ENCODE peak calls at places on chromosomes 11 and 22, in four cellular contexts. V is mucosa of descending colon, O is colonic mucosa, C is upper lobe of right lung. G is an unnamed sample.
A peak's percentile ranks its signal among the peaks of the same experiment; 100 is the strongest.

GRCh38 chr22:48717076-48717810 is 1110.4 kb downstream of the BRD1 start:
- DNase-seq in V (no peak), O (no peak), C (peak; percentile 53), G (no peak)

GRCh38 chr11:71499546-71499945 is 27.5 kb upstream of the KRTAP5-7 start:
- DNase-seq in V (no peak), O (no peak), C (no peak), G (no peak)

GRCh38 chr22:24120029-24120428 is 61.3 kb upstream of the SUSD2 start:
- DNase-seq in V (no peak), O (no peak), C (no peak), G (no peak)

GRCh38 chr22:17343766-17344165 is 25.5 kb upstream of the CECR2 start:
- DNase-seq in V (no peak), O (no peak), C (no peak), G (no peak)

GRCh38 chr11:124865902-124866851 is 945 bp downstream of the ROBO3 start:
- DNase-seq in V (peak; percentile 62), O (peak; percentile 47), C (no peak), G (no peak)

GRCh38 chr22:36411589-36412258 is 24.0 kb upstream of the MYH9 start:
- DNase-seq in V (no peak), O (peak; percentile 70), C (no peak), G (no peak)

GRCh38 chr11:8097062-8097814 is 16.2 kb downstream of the TUB start:
- DNase-seq in V (no peak), O (no peak), C (no peak), G (no peak)

GRCh38 chr11:96708469-96708868 is 318.7 kb downstream of the JRKL start:
- DNase-seq in V (no peak), O (no peak), C (no peak), G (no peak)

GRCh38 chr11:82494988-82495432 is 238.7 kb downstream of the FAM181B start:
- DNase-seq in V (no peak), O (no peak), C (no peak), G (no peak)

GRCh38 chr11:58254936-58255335 is 13.1 kb downstream of the OR10W1 start:
- DNase-seq in V (no peak), O (no peak), C (no peak), G (no peak)

GRCh38 chr11:116334596-116334995 is 438.2 kb downstream of the BUD13 start:
- DNase-seq in V (no peak), O (no peak), C (no peak), G (no peak)

GRCh38 chr11:69313992-69314391 is 20.0 kb downstream of the MYEOV start:
- DNase-seq in V (no peak), O (no peak), C (no peak), G (no peak)

GRCh38 chr22:24097961-24098391 is 83.3 kb upstream of the SUSD2 start:
- DNase-seq in V (no peak), O (no peak), C (peak; percentile 38), G (no peak)

GRCh38 chr22:35630891-35631290 is 13.8 kb upstream of the MB start:
- DNase-seq in V (no peak), O (no peak), C (peak; percentile 34), G (no peak)

GRCh38 chr11:128367573-128367972 is 219.8 kb downstream of the ETS1 start:
- DNase-seq in V (no peak), O (no peak), C (no peak), G (no peak)

GRCh38 chr22:39240841-39241631 is 3.7 kb downstream of the PDGFB start:
- DNase-seq in V (peak; percentile 79), O (peak; percentile 81), C (no peak), G (peak; percentile 64)

GRCh38 chr11:110147965-110148709 is 54.9 kb downstream of the ZC3H12C start:
- DNase-seq in V (no peak), O (no peak), C (no peak), G (peak; percentile 12)

GRCh38 chr11:65425971-65426838 is 3.6 kb downstream of the NEAT1 start:
- DNase-seq in V (peak; percentile 11), O (no peak), C (no peak), G (peak; percentile 42)

GRCh38 chr11:93606721-93607120 is 54.8 kb upstream of the CEP295 start:
- DNase-seq in V (no peak), O (no peak), C (no peak), G (no peak)

GRCh38 chr22:49551446-49551845 is 276.2 kb downstream of the BRD1 start:
- DNase-seq in V (no peak), O (no peak), C (peak; percentile 59), G (no peak)

GRCh38 chr11:76750746-76751145 is 32.4 kb upstream of the TSKU start:
- DNase-seq in V (no peak), O (no peak), C (no peak), G (no peak)

GRCh38 chr11:76750067-76750466 is 33.1 kb upstream of the TSKU start:
- DNase-seq in V (no peak), O (no peak), C (no peak), G (no peak)

GRCh38 chr11:76747428-76747979 is 35.7 kb upstream of the TSKU start:
- DNase-seq in V (no peak), O (no peak), C (no peak), G (no peak)

GRCh38 chr11:76745561-76746207 is 37.5 kb upstream of the TSKU start:
- DNase-seq in V (peak; percentile 63), O (peak; percentile 86), C (no peak), G (no peak)

GRCh38 chr11:76748931-76749330 is 34.2 kb upstream of the TSKU start:
- DNase-seq in V (no peak), O (no peak), C (no peak), G (no peak)
- H3K4me1 ChIP-seq in V (peaks cover 20% of the 10 kb centered on the region), O (no peaks in the 10 kb centered on the region), C (peaks cover 33% of the 10 kb centered on the region), G (no peaks in the 10 kb centered on the region)

GRCh38 chr11:129996113-129996870 is 6.3 kb downstream of the PRDM10 start:
- DNase-seq in V (no peak), O (peak; percentile 21), C (no peak), G (no peak)
- H3K4me1 ChIP-seq in V (peaks cover 47% of the 10 kb centered on the region), O (peaks cover 7% of the 10 kb centered on the region), C (peaks cover 7% of the 10 kb centered on the region), G (peaks cover 25% of the 10 kb centered on the region)

GRCh38 chr11:119726585-119727522 is 2.1 kb downstream of the NECTIN1 start:
- DNase-seq in V (no peak), O (no peak), C (no peak), G (no peak)

GRCh38 chr11:119723952-119724325 is 5.1 kb downstream of the NECTIN1 start:
- DNase-seq in V (no peak), O (no peak), C (no peak), G (no peak)

GRCh38 chr11:119726150-119726553 is 2.8 kb downstream of the NECTIN1 start:
- DNase-seq in V (no peak), O (no peak), C (no peak), G (no peak)

GRCh38 chr11:119723243-119723951 is 5.6 kb downstream of the NECTIN1 start:
- DNase-seq in V (no peak), O (no peak), C (no peak), G (no peak)

DNA sequence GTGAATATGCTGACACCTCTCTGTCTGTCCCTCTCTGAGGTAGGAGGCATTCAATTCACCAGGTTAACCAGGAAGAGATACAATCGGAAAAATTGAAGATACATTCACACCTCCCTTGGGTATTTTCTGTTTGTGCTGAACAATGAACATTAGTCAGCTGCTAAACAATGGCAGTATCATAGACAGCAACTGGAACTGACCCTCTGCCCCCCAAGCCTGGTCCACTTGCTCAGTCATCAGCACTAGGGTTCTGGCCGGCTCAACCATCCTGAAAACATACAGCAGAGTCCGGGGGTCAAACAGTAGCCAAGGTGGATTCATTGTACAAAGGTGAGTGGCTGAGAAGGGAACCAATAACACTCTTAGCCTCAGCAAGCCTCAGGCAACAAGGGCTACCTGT is 4.0 kb downstream of the NECTIN1 start:
- DNase-seq in V (no peak), O (no peak), C (no peak), G (no peak)
- H3K4me1 ChIP-seq in V (peaks cover 37% of the 10 kb centered on the region), O (peaks cover 13% of the 10 kb centered on the region), C (peaks cover 23% of the 10 kb centered on the region), G (peaks cover 15% of the 10 kb centered on the region)

GRCh38 chr11:61828629-61829407 is 718 bp downstream of the FADS2 start:
- DNase-seq in V (no peak), O (peak; percentile 30), C (peak; percentile 72), G (no peak)
- H3K4me1 ChIP-seq in V (peaks cover 9% of the 10 kb centered on the region), O (no peaks in the 10 kb centered on the region), C (peaks cover 19% of the 10 kb centered on the region), G (no peaks in the 10 kb centered on the region)

DNA sequence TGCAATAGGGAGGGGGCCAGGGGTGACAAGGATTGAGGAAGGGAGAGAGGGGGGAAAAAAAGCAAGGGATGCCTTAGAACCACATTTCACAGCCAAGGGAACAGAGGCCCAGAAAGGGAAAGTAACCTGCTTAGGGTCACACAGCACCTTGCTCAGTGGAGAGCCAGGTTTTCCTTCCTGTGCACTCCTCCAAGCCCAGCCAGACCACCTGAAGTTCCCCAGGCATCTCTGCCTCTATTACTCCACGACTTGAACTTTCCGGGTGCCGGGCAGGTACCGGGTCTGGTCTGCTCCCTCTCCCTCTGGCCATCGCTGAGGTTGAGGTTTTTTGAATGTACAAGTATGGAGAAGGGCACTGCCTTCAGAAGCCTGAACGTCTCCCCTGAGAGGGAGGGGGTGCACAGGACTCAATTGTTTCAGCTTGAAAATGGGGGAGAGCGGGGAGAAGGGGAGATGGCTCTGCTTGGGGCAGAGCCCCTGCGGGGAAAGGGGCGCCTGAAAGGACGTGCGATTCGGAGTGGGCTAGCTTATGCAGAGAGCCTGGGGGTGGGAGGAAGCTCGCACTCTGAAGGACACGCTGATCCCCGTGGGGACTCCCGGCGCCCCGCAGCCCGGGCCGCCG is 516 bp upstream of the SERPINH1 start:
- DNase-seq in V (no peak), O (no peak), C (no peak), G (no peak)
- H3K4me1 ChIP-seq in V (peaks cover 22% of the 10 kb centered on the region), O (peaks cover 16% of the 10 kb centered on the region), C (peaks cover 75% of the 10 kb centered on the region), G (peaks cover 17% of the 10 kb centered on the region)

GRCh38 chr11:47518212-47518959 is 34.5 kb downstream of the CELF1 start:
- DNase-seq in V (no peak), O (no peak), C (no peak), G (no peak)

GRCh38 chr11:47514825-47515647 is 37.9 kb downstream of the CELF1 start:
- DNase-seq in V (no peak), O (no peak), C (no peak), G (no peak)

GRCh38 chr11:47516155-47516554 is 36.8 kb downstream of the CELF1 start:
- DNase-seq in V (no peak), O (no peak), C (no peak), G (no peak)

GRCh38 chr11:47512701-47513100 is 40.2 kb downstream of the CELF1 start:
- DNase-seq in V (no peak), O (no peak), C (no peak), G (no peak)

DNA sequence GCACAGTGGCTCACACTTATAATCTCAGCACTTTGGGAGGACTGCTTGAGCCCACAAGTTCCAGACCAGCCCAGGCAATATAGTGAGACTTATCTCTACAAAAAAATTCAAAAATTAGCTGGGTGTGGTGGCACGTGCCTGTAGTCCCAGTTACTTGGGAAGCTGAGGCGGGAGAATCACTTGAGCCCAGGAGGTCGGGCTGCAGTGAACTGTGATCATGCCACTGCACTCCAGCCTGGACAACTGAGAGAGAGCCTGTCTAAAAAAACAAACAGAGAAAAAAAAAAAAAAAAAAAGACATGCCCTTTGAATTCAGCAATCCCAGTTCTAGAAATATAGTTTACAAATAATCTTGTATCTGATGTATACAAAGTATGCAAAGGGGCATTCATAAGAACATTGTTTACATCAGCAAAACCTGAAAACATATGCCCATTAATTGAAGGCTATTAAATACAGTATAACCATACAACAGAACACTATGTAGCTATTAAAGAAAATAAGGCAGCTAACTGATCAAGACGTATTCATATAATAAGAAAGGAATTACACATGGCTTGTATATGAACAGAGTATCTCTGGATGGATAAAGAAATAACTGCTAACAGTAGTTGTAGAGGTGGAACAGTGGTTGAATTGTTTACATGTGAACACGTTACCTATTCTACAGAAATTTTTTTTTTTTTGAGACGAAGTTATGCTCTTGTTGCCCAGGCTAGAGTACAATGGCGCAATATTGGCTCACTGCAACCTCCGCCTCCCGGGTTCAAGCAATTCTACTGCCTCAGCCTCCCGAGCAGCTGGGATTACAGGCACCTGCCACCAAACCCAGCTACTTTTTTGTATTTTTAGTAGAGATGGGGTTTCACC is 35.7 kb downstream of the CELF1 start:
- DNase-seq in V (no peak), O (no peak), C (no peak), G (no peak)
- H3K4me1 ChIP-seq in V (peaks cover 18% of the 10 kb centered on the region), O (peaks cover 13% of the 10 kb centered on the region), C (peaks cover 75% of the 10 kb centered on the region), G (peaks cover 41% of the 10 kb centered on the region)

G was measured in HCT116.